ENCODE peak calls at places on chromosomes 5 and 9, in nine cellular contexts. One of them, this sample, is unnamed.

GRCh38 chr5:69414885-69415583 is at the start of gene MARVELD2:
- DNase-seq in OCI-LY7: no peak
- DNase-seq in amygdala: no peak
- DNase-seq in ACHN: peak; percentile 69
- DNase-seq in retina: peak; percentile 47
- DNase-seq in HT-29: peak; percentile 95
- DNase-seq in fibroblast of the aortic adventitia: no peak
- DNase-seq in endothelial cell of umbilical vein: peak; percentile 63
- DNase-seq in GM04504: no peak
- DNase-seq in this sample: no peak

GRCh38 chr5:93599427-93600146 is 16.6 kb downstream of the NR2F1 start:
- DNase-seq in fibroblast of the aortic adventitia: no peak
- DNase-seq in ACHN: no peak
- DNase-seq in amygdala: no peak
- DNase-seq in retina: peak; percentile 88
- DNase-seq in HT-29: no peak
- DNase-seq in GM04504: no peak
- DNase-seq in OCI-LY7: no peak
- DNase-seq in endothelial cell of umbilical vein: no peak
- DNase-seq in this sample: no peak

GRCh38 chr5:113495402-113495801 is 7.1 kb upstream of the MCC start:
- DNase-seq in ACHN: no peak
- DNase-seq in HT-29: no peak
- DNase-seq in amygdala: no peak
- DNase-seq in GM04504: no peak
- DNase-seq in fibroblast of the aortic adventitia: peak; percentile 60
- DNase-seq in retina: no peak
- DNase-seq in endothelial cell of umbilical vein: peak; percentile 88
- DNase-seq in OCI-LY7: no peak
- DNase-seq in this sample: no peak

GRCh38 chr5:93246093-93246855 is 334.7 kb downstream of the NR2F1-AS1 start:
- DNase-seq in endothelial cell of umbilical vein: peak; percentile 56
- DNase-seq in fibroblast of the aortic adventitia: peak; percentile 57
- DNase-seq in OCI-LY7: no peak
- DNase-seq in HT-29: no peak
- DNase-seq in amygdala: no peak
- DNase-seq in GM04504: peak; percentile 39
- DNase-seq in retina: peak; percentile 58
- DNase-seq in ACHN: no peak
- DNase-seq in this sample: no peak

GRCh38 chr9:84296146-84296843 is 44.3 kb downstream of the SLC28A3 start:
- DNase-seq in GM04504: peak; percentile 18
- DNase-seq in amygdala: no peak
- DNase-seq in endothelial cell of umbilical vein: no peak
- DNase-seq in OCI-LY7: no peak
- DNase-seq in retina: no peak
- DNase-seq in HT-29: no peak
- DNase-seq in fibroblast of the aortic adventitia: peak; percentile 49
- DNase-seq in ACHN: peak; percentile 30
- DNase-seq in this sample: peak; percentile 51

GRCh38 chr9:11735391-11735790 is 957.8 kb upstream of the TYRP1 start:
- DNase-seq in GM04504: no peak
- DNase-seq in retina: no peak
- DNase-seq in HT-29: no peak
- DNase-seq in fibroblast of the aortic adventitia: no peak
- DNase-seq in ACHN: no peak
- DNase-seq in endothelial cell of umbilical vein: no peak
- DNase-seq in amygdala: no peak
- DNase-seq in OCI-LY7: no peak
- DNase-seq in this sample: no peak

GRCh38 chr5:103425686-103426454 is 136.7 kb downstream of the NUDT12 start:
- DNase-seq in OCI-LY7: no peak
- DNase-seq in fibroblast of the aortic adventitia: no peak
- DNase-seq in amygdala: no peak
- DNase-seq in retina: no peak
- DNase-seq in endothelial cell of umbilical vein: no peak
- DNase-seq in GM04504: no peak
- DNase-seq in HT-29: no peak
- DNase-seq in ACHN: no peak
- DNase-seq in this sample: no peak

GRCh38 chr5:119316116-119316515 is 39.7 kb upstream of the TNFAIP8 start:
- DNase-seq in GM04504: no peak
- DNase-seq in HT-29: no peak
- DNase-seq in OCI-LY7: no peak
- DNase-seq in ACHN: no peak
- DNase-seq in endothelial cell of umbilical vein: no peak
- DNase-seq in fibroblast of the aortic adventitia: no peak
- DNase-seq in amygdala: no peak
- DNase-seq in retina: no peak
- DNase-seq in this sample: no peak

GRCh38 chr9:12785251-12785880 is 10.5 kb downstream of the LURAP1L start:
- DNase-seq in GM04504: no peak
- DNase-seq in HT-29: peak; percentile 74
- DNase-seq in retina: no peak
- DNase-seq in amygdala: no peak
- DNase-seq in fibroblast of the aortic adventitia: peak; percentile 61
- DNase-seq in ACHN: no peak
- DNase-seq in OCI-LY7: no peak
- DNase-seq in endothelial cell of umbilical vein: no peak
- DNase-seq in this sample: no peak

GRCh38 chr5:123085638-123086286 is 3.3 kb upstream of the PRDM6 start:
- DNase-seq in fibroblast of the aortic adventitia: no peak
- DNase-seq in amygdala: no peak
- DNase-seq in GM04504: no peak
- DNase-seq in endothelial cell of umbilical vein: no peak
- DNase-seq in OCI-LY7: no peak
- DNase-seq in HT-29: peak; percentile 59
- DNase-seq in retina: peak; percentile 39
- DNase-seq in ACHN: no peak
- DNase-seq in this sample: no peak

GRCh38 chr5:169610606-169611005 is 26.5 kb upstream of the DOCK2 start:
- DNase-seq in ACHN: peak; percentile 31
- DNase-seq in OCI-LY7: no peak
- DNase-seq in endothelial cell of umbilical vein: no peak
- DNase-seq in retina: no peak
- DNase-seq in amygdala: no peak
- DNase-seq in GM04504: no peak
- DNase-seq in fibroblast of the aortic adventitia: no peak
- DNase-seq in HT-29: no peak
- DNase-seq in this sample: no peak

GRCh38 chr5:89315194-89315593 is 432.2 kb upstream of the MEF2C start:
- DNase-seq in ACHN: no peak
- DNase-seq in HT-29: no peak
- DNase-seq in endothelial cell of umbilical vein: no peak
- DNase-seq in fibroblast of the aortic adventitia: peak; percentile 78
- DNase-seq in GM04504: no peak
- DNase-seq in amygdala: no peak
- DNase-seq in OCI-LY7: no peak
- DNase-seq in retina: no peak
- DNase-seq in this sample: no peak

GRCh38 chr5:102718819-102719218 is 36.3 kb upstream of the PAM start:
- DNase-seq in endothelial cell of umbilical vein: no peak
- DNase-seq in ACHN: no peak
- DNase-seq in OCI-LY7: no peak
- DNase-seq in HT-29: no peak
- DNase-seq in GM04504: no peak
- DNase-seq in retina: no peak
- DNase-seq in fibroblast of the aortic adventitia: peak; percentile 34
- DNase-seq in amygdala: no peak
- DNase-seq in this sample: no peak

GRCh38 chr9:82982271-82982880 is 80.6 kb downstream of the RASEF start:
- DNase-seq in retina: no peak
- DNase-seq in fibroblast of the aortic adventitia: no peak
- DNase-seq in GM04504: no peak
- DNase-seq in endothelial cell of umbilical vein: no peak
- DNase-seq in HT-29: no peak
- DNase-seq in ACHN: no peak
- DNase-seq in OCI-LY7: no peak
- DNase-seq in amygdala: no peak
- DNase-seq in this sample: no peak

GRCh38 chr5:61069150-61069549 is 93.1 kb downstream of the SMIM15 start:
- DNase-seq in amygdala: no peak
- DNase-seq in HT-29: no peak
- DNase-seq in retina: no peak
- DNase-seq in fibroblast of the aortic adventitia: no peak
- DNase-seq in GM04504: no peak
- DNase-seq in OCI-LY7: no peak
- DNase-seq in endothelial cell of umbilical vein: no peak
- DNase-seq in ACHN: no peak
- DNase-seq in this sample: no peak

GRCh38 chr9:130290353-130291181 is 25.0 kb downstream of the HMCN2 start:
- DNase-seq in endothelial cell of umbilical vein: no peak
- DNase-seq in retina: no peak
- DNase-seq in amygdala: no peak
- DNase-seq in HT-29: no peak
- DNase-seq in OCI-LY7: no peak
- DNase-seq in GM04504: no peak
- DNase-seq in ACHN: no peak
- DNase-seq in fibroblast of the aortic adventitia: peak; percentile 18
- DNase-seq in this sample: no peak

This sample was measured in H54.